ENCODE peak calls at places on chromosomes 13 and 19, in five cellular contexts. Y is heart left ventricle, O is heart right ventricle, M is tibial nerve, Q is gastrocnemius medialis. Z is an unnamed sample.

GRCh38 chr13:26442541-26442940 is 114.9 kb upstream of the WASF3 start:
- DNase-seq in M (no peak), O (no peak), Y (no peak), Q (no peak), Z (no peak)

GRCh38 chr13:30196025-30196424 is 111.3 kb downstream of the KATNAL1 start:
- DNase-seq in O (no peak), Y (no peak), M (no peak), Q (no peak), Z (no peak)

GRCh38 chr13:89982406-89983085 is 1364.9 kb upstream of the MIR17HG start:
- DNase-seq in Y (no peak), O (no peak), Q (no peak), M (no peak), Z (no peak)

GRCh38 chr19:10952809-10953208 is 8.0 kb upstream of the SMARCA4 start:
- DNase-seq in M (no peak), O (no peak), Q (no peak), Y (no peak), Z (no peak)

GRCh38 chr13:105612541-105612940 is 922.9 kb downstream of the EFNB2 start:
- DNase-seq in M (no peak), Y (no peak), Q (no peak), O (no peak), Z (no peak)

GRCh38 chr13:42110410-42111155 is 62.1 kb downstream of the DGKH start:
- DNase-seq in O (no peak), Q (no peak), Y (no peak), M (no peak), Z (no peak)

GRCh38 chr19:54707932-54708331 is 16.3 kb upstream of the KIR3DL3 start:
- DNase-seq in M (no peak), O (no peak), Q (no peak), Y (no peak), Z (peak; percentile 44)

GRCh38 chr19:10566658-10567410 is 1.0 kb upstream of the KRI1 start:
- DNase-seq in O (no peak), M (no peak), Y (peak; percentile 50), Q (no peak), Z (no peak)

GRCh38 chr19:39483141-39483540 is 2.5 kb downstream of the TIMM50 start:
- DNase-seq in Y (no peak), O (no peak), M (no peak), Q (no peak), Z (no peak)

GRCh38 chr19:56162258-56162657 is 13.6 kb upstream of the GALP start:
- DNase-seq in M (no peak), O (no peak), Y (no peak), Q (no peak), Z (no peak)

GRCh38 chr19:9786342-9786741 is 17.8 kb upstream of the ZNF846 start:
- DNase-seq in Y (no peak), O (peak; percentile 30), M (no peak), Q (no peak), Z (no peak)

GRCh38 chr19:6357995-6358394 is 3.3 kb upstream of the CLPP start:
- DNase-seq in M (no peak), O (no peak), Y (no peak), Q (peak; percentile 56), Z (no peak)

GRCh38 chr19:52687658-52688057 is 47.2 kb downstream of the ZNF611 start:
- DNase-seq in O (no peak), M (no peak), Q (no peak), Y (no peak), Z (no peak)

GRCh38 chr13:37870895-37871550 is 1.5 kb upstream of the TRPC4 start:
- DNase-seq in Q (no peak), Y (no peak), M (no peak), O (no peak), Z (no peak)

GRCh38 chr13:37868691-37869505 is 674 bp downstream of the TRPC4 start:
- DNase-seq in Y (peak; percentile 19), M (no peak), Q (no peak), O (no peak), Z (no peak)

GRCh38 chr13:37870489-37870845 is 895 bp upstream of the TRPC4 start:
- DNase-seq in M (no peak), Q (no peak), Y (no peak), O (no peak), Z (no peak)

GRCh38 chr13:37869506-37869755 is 141 bp downstream of the TRPC4 start:
- DNase-seq in Y (peak; percentile 20), M (no peak), O (no peak), Q (no peak), Z (no peak)

GRCh38 chr13:37869756-37870488 is at the start of gene TRPC4:
- DNase-seq in Y (peak; percentile 62), O (peak; percentile 33), M (no peak), Q (no peak), Z (no peak)
- TF ChIP-seq CTCF in Y (peak; percentile 42), O (peak; percentile 41), M (no peak), Q (peak; percentile 9), Z (peak; percentile 50)

GRCh38 chr19:36244066-36244465 is 29.2 kb downstream of the ZNF146 start:
- DNase-seq in Q (no peak), M (no peak), Y (no peak), O (no peak), Z (no peak)

GRCh38 chr19:36246006-36246391 is 31.1 kb downstream of the ZNF146 start:
- DNase-seq in M (no peak), O (no peak), Y (no peak), Q (no peak), Z (no peak)

GRCh38 chr19:36245210-36246005 is 30.5 kb downstream of the ZNF146 start:
- DNase-seq in O (no peak), M (no peak), Y (no peak), Q (no peak), Z (no peak)
- H3K4me3 ChIP-seq in O (peak overlapping the region; percentile 16), M (no peak overlapping the region), Y (peak overlapping the region; percentile 43), Q (peak overlapping the region; percentile 46), Z (peak overlapping the region; percentile 57)

DNA sequence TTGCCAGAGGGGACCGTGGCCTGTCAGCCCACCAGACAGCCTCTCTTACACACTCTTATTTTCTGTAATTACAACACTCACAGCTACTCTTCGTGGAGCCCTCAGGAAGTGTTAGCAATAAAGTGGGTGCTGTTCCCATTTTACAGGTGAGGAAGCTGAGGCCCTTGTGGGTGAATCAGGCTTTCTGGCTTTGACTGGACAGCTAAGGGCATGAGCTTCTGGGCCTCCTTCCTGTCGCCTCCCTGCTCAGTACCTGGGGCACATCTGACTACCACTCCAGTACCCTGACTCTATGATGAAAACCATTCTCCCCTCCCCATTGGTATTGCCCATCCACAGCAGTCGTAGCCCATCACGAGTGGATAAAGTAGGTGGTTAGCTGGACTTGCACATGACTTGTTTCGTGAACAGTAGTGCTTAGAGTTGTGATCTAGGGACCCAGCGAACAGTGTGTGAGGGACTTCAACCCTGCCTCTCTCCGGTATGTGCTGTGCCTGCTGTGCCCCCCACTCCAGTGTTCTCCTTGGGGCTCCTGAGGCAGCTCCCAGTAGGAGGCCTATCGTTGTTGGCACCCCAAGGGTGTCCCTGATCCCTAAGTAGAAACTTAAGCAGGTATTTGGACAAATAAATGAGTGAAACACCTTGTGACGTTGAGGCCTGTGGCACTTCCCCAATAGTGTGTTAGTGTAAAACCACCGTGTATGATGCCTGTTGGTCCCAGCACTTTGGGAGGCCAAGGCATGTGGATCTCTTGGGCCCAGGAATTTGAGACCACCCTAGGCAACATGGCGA is 38.6 kb downstream of the GATAD2A start:
- DNase-seq in O (no peak), Y (no peak), M (no peak), Q (no peak), Z (no peak)
- H3K4me1 ChIP-seq in O (no peaks in the 10 kb centered on the region), Y (peaks cover 60% of the 10 kb centered on the region), M (peaks cover 32% of the 10 kb centered on the region), Q (peaks cover 30% of the 10 kb centered on the region), Z (no peaks in the 10 kb centered on the region)

GRCh38 chr13:66409542-66409941 is 820.6 kb downstream of the PCDH9 start:
- DNase-seq in Y (no peak), M (no peak), O (no peak), Q (no peak), Z (no peak)
- TF ChIP-seq CTCF in Y (no peak), M (no peak), O (no peak), Q (no peak), Z (no peak)

GRCh38 chr13:27968316-27969072 is 621 bp downstream of the CDX2 start:
- DNase-seq in Y (no peak), O (no peak), M (no peak), Q (no peak), Z (no peak)
- H3K4me3 ChIP-seq in Y (no peak overlapping the region), O (no peak overlapping the region), M (no peak overlapping the region), Q (no peak overlapping the region), Z (no peak overlapping the region)